ENCODE peak calls at places on chromosome 22, in four cellular contexts. K is HCT116, O is A172, P is amniotic stem cell. J is an unnamed sample.

GRCh38 chr22:46646531-46647211 is 26.5 kb downstream of the GRAMD4 start:
- DNase-seq in K (no peak), O (no peak), P (no peak), J (no peak)

GRCh38 chr22:50089231-50090140 is at the start of gene MOV10L1:
- DNase-seq in K (no peak), O (no peak), P (no peak), J (no peak)

GRCh38 chr22:42868751-42869251 is 11.7 kb upstream of the ARFGAP3 start:
- DNase-seq in K (no peak), O (no peak), P (no peak), J (no peak)

GRCh38 chr22:42887523-42888507 is 30.7 kb upstream of the ARFGAP3 start:
- DNase-seq in K (no peak), O (no peak), P (no peak), J (no peak)

GRCh38 chr22:46896568-46897245 is 134.3 kb downstream of the TBC1D22A start:
- DNase-seq in K (no peak), O (no peak), P (no peak), J (no peak)

GRCh38 chr22:26321469-26321913 is 107.6 kb upstream of the ASPHD2 start:
- DNase-seq in K (no peak), O (peak; percentile 77), P (peak; percentile 30), J (peak; percentile 58)

GRCh38 chr22:44540756-44541670 is 43.0 kb upstream of the RTL6 start:
- DNase-seq in K (no peak), O (no peak), P (no peak), J (no peak)

GRCh38 chr22:41929158-41929896 is 2.7 kb upstream of the TNFRSF13C start:
- DNase-seq in K (no peak), O (no peak), P (no peak), J (no peak)

GRCh38 chr22:45318168-45318557 is 8.4 kb downstream of the FAM118A start:
- DNase-seq in K (no peak), O (peak; percentile 76), P (peak; percentile 79), J (peak; percentile 52)

GRCh38 chr22:37019309-37020191 is at the start of the genes MPST and TST:
- DNase-seq in K (no peak), O (peak; percentile 26), P (peak; percentile 54), J (no peak)

GRCh38 chr22:23752090-23752691 is 1.3 kb upstream of the ZNF70 start:
- DNase-seq in K (no peak), O (no peak), P (no peak), J (no peak)

GRCh38 chr22:47718337-47718736 is 955.9 kb downstream of the TBC1D22A start:
- DNase-seq in K (no peak), O (no peak), P (no peak), J (no peak)

GRCh38 chr22:18060646-18061620 is 16.9 kb upstream of the PEX26 start:
- DNase-seq in K (no peak), O (peak; percentile 45), P (no peak), J (no peak)

GRCh38 chr22:49548356-49549202 is 279.1 kb downstream of the BRD1 start:
- DNase-seq in K (no peak), O (no peak), P (no peak), J (no peak)

GRCh38 chr22:49260681-49261580 is 566.7 kb downstream of the BRD1 start:
- DNase-seq in K (no peak), O (no peak), P (no peak), J (no peak)

GRCh38 chr22:41920271-41920976 is 5.5 kb upstream of the SHISA8 start:
- DNase-seq in K (no peak), O (no peak), P (no peak), J (no peak)

GRCh38 chr22:37275134-37275533 is 7.2 kb upstream of the CYTH4 start:
- DNase-seq in K (no peak), O (no peak), P (no peak), J (no peak)

GRCh38 chr22:37196539-37197450 is 8.7 kb upstream of the C1QTNF6 start:
- DNase-seq in K (peak; percentile 56), O (peak; percentile 68), P (peak; percentile 36), J (peak; percentile 17)

GRCh38 chr22:21594865-21595452 is 27.4 kb downstream of the UBE2L3 start:
- DNase-seq in K (no peak), O (no peak), P (no peak), J (no peak)

GRCh38 chr22:32850591-32851517 is 49.3 kb downstream of the TIMP3 start:
- DNase-seq in K (no peak), O (no peak), P (no peak), J (no peak)

GRCh38 chr22:29136715-29137700 is 64.2 kb downstream of the KREMEN1 start:
- DNase-seq in K (no peak), O (no peak), P (no peak), J (no peak)